ENCODE peak calls at places on chromosome 16, in seven cellular contexts. D is uterus, S is fibroblast of mammary gland, I is lower leg skin, Y is heart left ventricle, H is colonic mucosa, M is lower lobe of right lung. N is an unnamed sample.

GRCh38 chr16:88854306-88855111 is 2.2 kb downstream of the GALNS start:
- DNase-seq in H (no peak), D (no peak), Y (no peak), S (no peak), I (no peak), M (peak), N (no peak)

GRCh38 chr16:2857451-2858244 is at the start of gene PRSS22:
- DNase-seq in Y (no peak), S (no peak), D (no peak), H (peak), M (peak), I (no peak), N (no peak)

GRCh38 chr16:83552193-83552592 is 255.6 kb upstream of the HSBP1 start:
- DNase-seq in Y (no peak), D (no peak), S (peak), M (no peak), H (no peak), I (no peak), N (peak)

GRCh38 chr16:75317101-75317522 is 65.7 kb upstream of the BCAR1 start:
- DNase-seq in Y (peak), D (peak), H (no peak), M (no peak), S (peak), I (no peak), N (peak)

GRCh38 chr16:80691111-80691761 is 113.2 kb downstream of the CDYL2 start:
- DNase-seq in M (no peak), S (peak), D (no peak), Y (no peak), H (no peak), I (no peak), N (no peak)

GRCh38 chr16:31461201-31461920 is 2.1 kb downstream of the ARMC5 start:
- DNase-seq in I (no peak), H (no peak), S (no peak), M (no peak), D (no peak), Y (no peak), N (no peak)

GRCh38 chr16:7246578-7246977 is 86.1 kb upstream of the RBFOX1 start:
- DNase-seq in M (no peak), H (no peak), D (no peak), I (no peak), Y (no peak), S (no peak), N (no peak)

GRCh38 chr16:28304214-28304613 is 11.9 kb downstream of the SBK1 start:
- DNase-seq in M (no peak), Y (no peak), H (no peak), S (peak), I (no peak), D (no peak), N (peak)

GRCh38 chr16:67443299-67443698 is 12.4 kb downstream of the HSD11B2 start:
- DNase-seq in S (peak), H (no peak), Y (peak), I (no peak), M (no peak), D (peak), N (no peak)

GRCh38 chr16:57994778-57995177 is 5.7 kb downstream of the ZNF319 start:
- DNase-seq in Y (no peak), I (peak), M (peak), S (peak), D (no peak), H (peak), N (peak)

GRCh38 chr16:22130528-22130927 is 31.8 kb upstream of the SDR42E2 start:
- DNase-seq in S (no peak), M (no peak), Y (no peak), H (no peak), I (no peak), D (no peak), N (no peak)

GRCh38 chr16:66182592-66182991 is 183.9 kb upstream of the CDH5 start:
- DNase-seq in I (no peak), M (no peak), H (no peak), D (no peak), Y (no peak), S (no peak), N (no peak)

GRCh38 chr16:27481282-27481934 is 68.3 kb downstream of the GTF3C1 start:
- DNase-seq in M (no peak), Y (no peak), I (no peak), S (no peak), H (no peak), D (no peak), N (no peak)

GRCh38 chr16:54203384-54203783 is 83.2 kb downstream of the IRX3 start:
- DNase-seq in D (no peak), Y (no peak), M (no peak), I (no peak), S (no peak), H (no peak), N (no peak)

GRCh38 chr16:9296273-9296593 is 204.8 kb downstream of the HAPSTR1 start:
- DNase-seq in H (no peak), M (no peak), D (no peak), Y (no peak), S (no peak), I (no peak), N (no peak)

GRCh38 chr16:67525176-67525860 is 3.3 kb upstream of the RIPOR1 start:
- DNase-seq in I (no peak), S (no peak), M (no peak), H (no peak), Y (no peak), D (no peak), N (peak)

GRCh38 chr16:73092236-73092781 is 44.4 kb upstream of the ZFHX3 start:
- DNase-seq in Y (no peak), H (no peak), I (no peak), D (no peak), M (no peak), S (no peak), N (peak)

GRCh38 chr16:89406277-89406888 is 84.0 kb downstream of the ANKRD11 start:
- DNase-seq in D (no peak), H (no peak), I (no peak), Y (no peak), M (no peak), S (no peak), N (no peak)

GRCh38 chr16:49345829-49346228 is 27.8 kb upstream of the C16orf78 start:
- DNase-seq in M (no peak), D (no peak), Y (no peak), S (no peak), I (no peak), H (no peak), N (no peak)

GRCh38 chr16:12290868-12291267 is 314.3 kb downstream of the SNX29 start:
- DNase-seq in M (no peak), Y (no peak), H (no peak), D (no peak), I (no peak), S (peak), N (no peak)

GRCh38 chr16:80123189-80123588 is 417.6 kb upstream of the DYNLRB2 start:
- DNase-seq in I (no peak), S (peak), D (no peak), M (no peak), Y (no peak), H (no peak), N (no peak)

GRCh38 chr16:28193530-28194423 is 18.0 kb downstream of the XPO6 start:
- DNase-seq in H (no peak), Y (no peak), S (peak), I (no peak), M (no peak), D (no peak), N (peak)

GRCh38 chr16:86570542-86571196 is 4.0 kb downstream of the FOXC2 start:
- DNase-seq in S (no peak), Y (no peak), I (no peak), D (no peak), H (no peak), M (no peak), N (peak)

GRCh38 chr16:1740234-1740633 is 31.1 kb downstream of the NME3 start:
- DNase-seq in M (no peak), Y (no peak), S (no peak), H (no peak), I (no peak), D (no peak), N (no peak)

GRCh38 chr16:73000020-73000906 is 47.7 kb downstream of the ZFHX3 start:
- DNase-seq in I (peak), Y (peak), H (peak), D (no peak), M (no peak), S (peak), N (no peak)

GRCh38 chr16:50696575-50697420 is 3.4 kb downstream of the NOD2 start:
- DNase-seq in H (peak), D (peak), S (peak), I (peak), Y (peak), M (peak), N (peak)

GRCh38 chr16:31090540-31090939 is 1.8 kb upstream of the PRSS53 start:
- DNase-seq in Y (no peak), H (no peak), I (no peak), S (peak), D (no peak), M (no peak), N (peak)

GRCh38 chr16:56773531-56773930 is 43.6 kb downstream of the NUP93 start:
- DNase-seq in D (no peak), M (no peak), I (no peak), H (no peak), S (no peak), Y (no peak), N (no peak)

GRCh38 chr16:67277294-67277998 is 1.9 kb upstream of the PLEKHG4 start:
- DNase-seq in D (peak), H (peak), I (peak), S (peak), M (no peak), Y (no peak), N (peak)

GRCh38 chr16:11759997-11760396 is 17.3 kb upstream of the TXNDC11 start:
- DNase-seq in S (no peak), H (no peak), Y (no peak), I (no peak), M (no peak), D (no peak), N (no peak)

GRCh38 chr16:12819126-12820117 is 15.7 kb upstream of the CPPED1 start:
- DNase-seq in M (peak), S (peak), I (no peak), D (peak), Y (peak), H (peak), N (peak)

GRCh38 chr16:78220571-78220970 is 121.1 kb downstream of the WWOX start:
- DNase-seq in D (no peak), M (no peak), S (no peak), H (no peak), Y (no peak), I (no peak), N (no peak)

GRCh38 chr16:2194852-2195315 is 1.5 kb downstream of the CASKIN1 start:
- DNase-seq in I (no peak), M (no peak), H (peak), S (peak), Y (no peak), D (no peak), N (peak)

DNA sequence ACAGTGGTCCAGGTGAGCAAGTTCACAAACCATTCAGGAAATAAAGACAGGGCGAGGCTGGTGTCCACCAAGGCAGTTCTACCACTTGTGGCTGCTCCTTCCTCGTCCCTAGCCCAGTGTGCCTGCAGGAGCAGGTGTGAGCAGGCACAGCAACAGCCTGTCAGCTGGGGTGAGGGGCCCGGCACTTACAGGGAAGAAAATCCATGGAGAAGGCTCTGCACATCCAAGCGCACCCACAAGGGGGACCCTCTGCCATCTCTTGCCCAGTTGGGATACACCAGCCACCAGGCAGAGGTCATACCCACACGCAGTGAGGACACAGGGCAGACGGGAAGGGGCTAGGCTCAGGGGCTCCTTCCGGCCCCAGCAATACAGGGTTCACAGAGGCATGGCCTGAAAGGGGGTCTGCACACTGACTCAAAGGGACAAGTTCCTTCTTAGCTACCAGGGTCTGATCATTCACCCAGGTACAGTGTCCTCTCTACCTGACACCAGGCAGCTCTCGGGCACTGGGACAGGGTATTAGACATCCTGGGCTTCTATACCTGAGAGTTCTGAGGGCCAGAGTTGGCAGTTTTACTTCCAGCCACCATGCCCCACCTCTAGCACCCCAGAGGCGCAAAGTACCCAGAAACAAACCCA is 27.0 kb downstream of the CDIP1 start:
- DNase-seq in D (no peak), M (no peak), H (peak), Y (peak), I (no peak), S (peak), N (peak)
- TF ChIP-seq CTCF in D (peak), M (peak), H (peak), Y (peak), I (no peak), S (peak), N (peak)

GRCh38 chr16:47234-47633 is 6.2 kb downstream of the POLR3K start:
- DNase-seq in I (no peak), M (no peak), H (no peak), D (no peak), S (no peak), Y (no peak), N (no peak)

GRCh38 chr16:54237-54581 is 581 bp downstream of the SNRNP25 start:
- DNase-seq in H (no peak), S (no peak), D (no peak), I (no peak), M (no peak), Y (no peak), N (no peak)

GRCh38 chr16:55571-56136 is 2.0 kb downstream of the SNRNP25 start:
- DNase-seq in D (no peak), S (no peak), H (no peak), I (no peak), Y (no peak), M (peak), N (no peak)

GRCh38 chr16:53346-54236 is at the start of the genes POLR3K and SNRNP25:
- DNase-seq in M (peak), I (peak), H (peak), Y (peak), D (peak), S (peak), N (peak)

GRCh38 chr16:50769-51591 is 2.4 kb downstream of the POLR3K start:
- DNase-seq in I (no peak), D (peak), H (no peak), M (no peak), S (no peak), Y (no peak), N (no peak)
- H3K4me3 ChIP-seq in I (no peak), D (no peak), H (no peak), M (no peak), S (no peak), Y (no peak), N (no peak)

GRCh38 chr16:70704586-70704985 is 18.7 kb upstream of the MTSS2 start:
- DNase-seq in S (no peak), I (no peak), D (peak), H (no peak), M (no peak), Y (no peak), N (no peak)
- TF ChIP-seq CTCF in S (no peak), I (no peak), D (no peak), H (no peak), M (no peak), Y (no peak), N (no peak)

GRCh38 chr16:85151603-85152413 is 39.5 kb upstream of the CIBAR2 start:
- DNase-seq in Y (peak), D (peak), H (peak), M (no peak), S (peak), I (peak), N (peak)
- H3K4me3 ChIP-seq in Y (no peak), D (no peak), H (no peak), M (no peak), S (no peak), I (no peak), N (no peak)

N was measured in choroid plexus epithelial cell.